ENCODE peak calls at places on chromosomes 7 and 10, in four cellular contexts. W is brain microvascular endothelial cell, F is choroid plexus epithelial cell, L is foreskin fibroblast. Z is an unnamed sample.

GRCh38 chr10:52322323-52322722 is 8.2 kb downstream of the DKK1 start:
- DNase-seq in L (no peak), W (no peak), F (no peak), Z (no peak)

GRCh38 chr7:83856094-83856493 is 207.2 kb upstream of the SEMA3E start:
- DNase-seq in F (no peak), L (no peak), W (no peak), Z (no peak)

GRCh38 chr7:46139079-46139478 is 218.0 kb upstream of the IGFBP3 start:
- DNase-seq in W (peak; percentile 56), F (peak; percentile 93), L (peak; percentile 58), Z (no peak)

GRCh38 chr10:4285121-4285520 is 500.1 kb upstream of the KLF6 start:
- DNase-seq in F (no peak), L (no peak), W (no peak), Z (no peak)

GRCh38 chr7:39712746-39713145 is 89.4 kb downstream of the RALA start:
- DNase-seq in L (no peak), F (no peak), W (no peak), Z (no peak)

GRCh38 chr7:3063016-3063753 is 19.5 kb upstream of the CARD11 start:
- DNase-seq in W (no peak), F (no peak), L (no peak), Z (no peak)

GRCh38 chr7:138917771-138918170 is 63.4 kb downstream of the KIAA1549 start:
- DNase-seq in F (no peak), W (no peak), L (no peak), Z (no peak)

GRCh38 chr10:89129850-89130396 is 77.2 kb downstream of the CH25H start:
- DNase-seq in W (peak; percentile 83), L (peak; percentile 88), F (peak; percentile 69), Z (no peak)

GRCh38 chr7:117479480-117480224 is at the start of gene CFTR:
- DNase-seq in L (no peak), W (no peak), F (no peak), Z (peak; percentile 32)

DNA sequence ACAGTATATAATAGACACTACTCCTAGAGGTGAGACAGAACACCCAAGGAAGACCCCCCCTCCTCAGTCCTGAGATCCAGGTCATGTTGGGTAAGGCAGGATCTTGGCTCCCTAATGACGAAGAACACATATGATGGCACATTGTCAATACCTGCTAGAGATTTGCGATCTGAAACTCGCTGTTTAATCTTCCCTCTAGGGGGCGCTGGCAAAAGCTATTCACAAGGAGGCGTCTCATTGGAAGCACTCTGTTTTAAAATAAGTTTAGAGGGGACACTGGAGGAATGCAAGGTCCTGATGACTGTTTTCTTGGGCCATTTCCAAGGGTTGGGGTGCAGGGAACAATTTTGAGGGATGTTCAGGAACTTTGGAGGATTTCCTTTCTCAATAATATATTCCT is 1013.7 kb upstream of the MBL2 start:
- DNase-seq in L (no peak), F (no peak), W (no peak), Z (no peak)
- TF ChIP-seq CTCF in L (no peak), F (no peak), W (peak; percentile 9), Z (peak; percentile 40)

GRCh38 chr7:71237945-71238344 is 106.0 kb downstream of the GALNT17 start:
- DNase-seq in L (no peak), W (no peak), F (no peak), Z (no peak)
- TF ChIP-seq CTCF in L (no peak), W (no peak), F (no peak), Z (no peak)

GRCh38 chr7:72476608-72477305 is 64.6 kb upstream of the CALN1 start:
- DNase-seq in F (no peak), L (no peak), W (no peak), Z (no peak)
- TF ChIP-seq CTCF in F (no peak), L (no peak), W (peak; percentile 4), Z (no peak)

GRCh38 chr10:100508691-100509150 is 10.9 kb downstream of the SEC31B start:
- DNase-seq in F (peak; percentile 79), L (peak; percentile 50), W (peak; percentile 56), Z (no peak)
- TF ChIP-seq CTCF in F (peak; percentile 77), L (peak; percentile 67), W (peak; percentile 76), Z (peak; percentile 75)

GRCh38 chr7:157483971-157484410 is 147.2 kb downstream of the DNAJB6 start:
- DNase-seq in F (no peak), W (no peak), L (no peak), Z (no peak)

GRCh38 chr7:157485961-157486510 is 149.2 kb downstream of the DNAJB6 start:
- DNase-seq in F (no peak), W (no peak), L (no peak), Z (no peak)

GRCh38 chr7:157484411-157485081 is 147.7 kb downstream of the DNAJB6 start:
- DNase-seq in W (no peak), F (no peak), L (no peak), Z (no peak)

GRCh38 chr7:157487046-157487770 is 150.4 kb downstream of the DNAJB6 start:
- DNase-seq in L (no peak), F (no peak), W (no peak), Z (no peak)

GRCh38 chr7:157485361-157485831 is 148.6 kb downstream of the DNAJB6 start:
- DNase-seq in F (no peak), W (no peak), L (no peak), Z (no peak)
- TF ChIP-seq CTCF in F (no peak), W (no peak), L (no peak), Z (no peak)

DNA sequence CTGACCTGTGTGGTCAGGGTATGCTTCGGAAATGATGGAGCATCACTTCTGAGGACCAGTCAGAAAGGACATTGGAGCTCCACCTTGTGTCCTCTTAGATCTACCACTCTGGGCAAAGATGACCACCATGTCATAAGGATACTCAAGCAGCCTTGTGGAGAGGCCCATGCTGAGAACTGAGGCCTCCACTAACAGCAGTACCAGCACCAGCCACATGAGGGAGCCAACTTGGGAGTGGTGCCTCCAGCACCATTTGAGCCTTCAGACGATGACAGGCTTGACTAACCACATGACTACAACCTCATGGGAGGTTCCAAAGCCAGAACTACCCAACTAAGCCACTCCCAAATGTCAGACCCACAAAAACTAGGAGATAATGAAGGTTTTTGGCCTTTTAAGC is 116.0 kb downstream of the NPTX2 start:
- DNase-seq in L (peak; percentile 8), F (peak; percentile 13), W (peak; percentile 31), Z (no peak)
- TF ChIP-seq CTCF in L (peak; percentile 42), F (peak; percentile 44), W (peak; percentile 61), Z (peak; percentile 46)

Z was measured in progenitor cell of endocrine pancreas.